ENCODE peak calls at places on chromosomes 6 and 20, in ten cellular contexts. Y, Q, P, A, T, C, B, S, L and M are unnamed samples.

GRCh38 chr6:29146154-29146553 is 24.6 kb upstream of the OR2J2 start:
- DNase-seq in T (no peak), S (no peak), A (no peak), B (no peak), Y (no peak), P (no peak), Q (no peak), C (no peak), L (no peak), M (no peak)

GRCh38 chr6:4924872-4925271 is 79.0 kb downstream of the RPP40 start:
- DNase-seq in L (no peak), Q (no peak), S (no peak), A (no peak), T (no peak), P (no peak), C (no peak), B (no peak), Y (no peak), M (no peak)

GRCh38 chr6:37024665-37025337 is 19.3 kb downstream of the FGD2 start:
- DNase-seq in Q (peak; percentile 70), T (no peak), A (no peak), C (no peak), P (no peak), B (peak; percentile 82), Y (no peak), L (no peak), S (no peak), M (no peak)

GRCh38 chr20:15846446-15846845 is 726.8 kb downstream of the KIF16B start:
- DNase-seq in S (no peak), P (no peak), B (no peak), Q (no peak), Y (no peak), A (no peak), T (no peak), L (no peak), C (peak; percentile 4), M (no peak)

GRCh38 chr6:101395345-101395744 is 1.8 kb downstream of the GRIK2 start:
- DNase-seq in P (peak; percentile 31), Q (no peak), Y (no peak), S (no peak), L (no peak), B (no peak), C (peak; percentile 35), A (no peak), T (no peak), M (no peak)

GRCh38 chr6:119323926-119324325 is 25.6 kb downstream of the MAN1A1 start:
- DNase-seq in Y (no peak), P (no peak), S (no peak), T (no peak), Q (no peak), A (no peak), B (no peak), C (no peak), L (no peak), M (no peak)

GRCh38 chr20:8535403-8536003 is 403.4 kb downstream of the PLCB1 start:
- DNase-seq in A (peak; percentile 40), S (no peak), Q (no peak), P (peak; percentile 6), B (no peak), L (no peak), T (no peak), Y (no peak), C (peak; percentile 24), M (no peak)

GRCh38 chr6:82248233-82248735 is 740 bp upstream of the IBTK start:
- DNase-seq in Y (peak; percentile 24), Q (no peak), B (no peak), A (no peak), S (no peak), P (no peak), C (peak; percentile 53), L (no peak), T (no peak), M (no peak)

GRCh38 chr6:106098383-106099234 is 12.5 kb downstream of the PRDM1 start:
- DNase-seq in A (no peak), P (no peak), T (no peak), L (no peak), B (peak; percentile 91), S (peak; percentile 33), Q (no peak), Y (no peak), C (peak; percentile 83), M (no peak)

GRCh38 chr20:32155017-32155965 is 45.8 kb downstream of the TM9SF4 start:
- DNase-seq in P (peak; percentile 55), Y (peak; percentile 79), A (peak; percentile 70), Q (peak; percentile 56), T (peak; percentile 16), L (peak; percentile 93), B (peak; percentile 72), C (peak; percentile 87), S (peak; percentile 47), M (peak; percentile 94)